ENCODE peak calls at places on chromosomes 6 and 20, in six cellular contexts. One of them, this sample, is unnamed.

GRCh38 chr6:6003334-6004146 is 3.2 kb downstream of the NRN1 start:
- DNase-seq in AG04450: no peak
- DNase-seq in ovary: no peak
- DNase-seq in OCI-LY7: no peak
- DNase-seq in MM.1S: peak; percentile 63
- DNase-seq in RWPE1: no peak
- DNase-seq in this sample: no peak

GRCh38 chr20:2521369-2522305 is 12.9 kb upstream of the ZNF343 start:
- DNase-seq in AG04450: no peak
- DNase-seq in ovary: peak; percentile 41
- DNase-seq in OCI-LY7: peak; percentile 58
- DNase-seq in MM.1S: peak; percentile 55
- DNase-seq in RWPE1: peak; percentile 42
- DNase-seq in this sample: peak; percentile 58

GRCh38 chr6:152748843-152749242 is 1.8 kb upstream of the VIP start:
- DNase-seq in AG04450: no peak
- DNase-seq in ovary: no peak
- DNase-seq in OCI-LY7: peak; percentile 14
- DNase-seq in MM.1S: peak; percentile 11
- DNase-seq in RWPE1: no peak
- DNase-seq in this sample: no peak

GRCh38 chr6:30450908-30451818 is 38.1 kb upstream of the HLA-E start:
- DNase-seq in AG04450: peak; percentile 18
- DNase-seq in ovary: peak; percentile 30
- DNase-seq in OCI-LY7: no peak
- DNase-seq in MM.1S: peak; percentile 96
- DNase-seq in RWPE1: no peak
- DNase-seq in this sample: no peak

GRCh38 chr6:135231469-135231844 is 50.3 kb downstream of the MYB start:
- DNase-seq in AG04450: no peak
- DNase-seq in ovary: no peak
- DNase-seq in OCI-LY7: no peak
- DNase-seq in MM.1S: peak; percentile 45
- DNase-seq in RWPE1: no peak
- DNase-seq in this sample: no peak

GRCh38 chr6:108968325-108968724 is 120.1 kb downstream of the ARMC2 start:
- DNase-seq in AG04450: no peak
- DNase-seq in ovary: no peak
- DNase-seq in OCI-LY7: no peak
- DNase-seq in MM.1S: no peak
- DNase-seq in RWPE1: no peak
- DNase-seq in this sample: no peak

GRCh38 chr6:118752803-118753202 is 101.4 kb upstream of the CEP85L start:
- DNase-seq in AG04450: no peak
- DNase-seq in ovary: peak; percentile 35
- DNase-seq in OCI-LY7: no peak
- DNase-seq in MM.1S: no peak
- DNase-seq in RWPE1: no peak
- DNase-seq in this sample: peak; percentile 48

GRCh38 chr6:101486124-101486523 is 92.6 kb downstream of the GRIK2 start:
- DNase-seq in AG04450: no peak
- DNase-seq in ovary: no peak
- DNase-seq in OCI-LY7: no peak
- DNase-seq in MM.1S: no peak
- DNase-seq in RWPE1: no peak
- DNase-seq in this sample: no peak

GRCh38 chr20:10618611-10619245 is 55.1 kb downstream of the JAG1 start:
- DNase-seq in AG04450: no peak
- DNase-seq in ovary: no peak
- DNase-seq in OCI-LY7: no peak
- DNase-seq in MM.1S: no peak
- DNase-seq in RWPE1: no peak
- DNase-seq in this sample: no peak

GRCh38 chr20:52379723-52380336 is 188.3 kb upstream of the ZFP64 start:
- DNase-seq in AG04450: no peak
- DNase-seq in ovary: peak; percentile 16
- DNase-seq in OCI-LY7: peak; percentile 11
- DNase-seq in MM.1S: peak; percentile 35
- DNase-seq in RWPE1: peak; percentile 58
- DNase-seq in this sample: peak; percentile 57

GRCh38 chr20:50953821-50954220 is 4.5 kb downstream of the DPM1 start:
- DNase-seq in AG04450: no peak
- DNase-seq in ovary: no peak
- DNase-seq in OCI-LY7: no peak
- DNase-seq in MM.1S: no peak
- DNase-seq in RWPE1: no peak
- DNase-seq in this sample: no peak

GRCh38 chr20:63117661-63118302 is 98.1 kb downstream of the YTHDF1 start:
- DNase-seq in AG04450: no peak
- DNase-seq in ovary: no peak
- DNase-seq in OCI-LY7: no peak
- DNase-seq in MM.1S: no peak
- DNase-seq in RWPE1: no peak
- DNase-seq in this sample: no peak

GRCh38 chr20:1894471-1894950 is 696 bp upstream of the SIRPA start:
- DNase-seq in AG04450: no peak
- DNase-seq in ovary: peak; percentile 77
- DNase-seq in OCI-LY7: no peak
- DNase-seq in MM.1S: peak; percentile 58
- DNase-seq in RWPE1: peak; percentile 72
- DNase-seq in this sample: peak; percentile 56

GRCh38 chr20:37233471-37234253 is 28.0 kb downstream of the GHRH start:
- DNase-seq in AG04450: no peak
- DNase-seq in ovary: no peak
- DNase-seq in OCI-LY7: no peak
- DNase-seq in MM.1S: no peak
- DNase-seq in RWPE1: no peak
- DNase-seq in this sample: no peak

GRCh38 chr6:118215269-118215668 is 308.2 kb downstream of the SLC35F1 start:
- DNase-seq in AG04450: no peak
- DNase-seq in ovary: no peak
- DNase-seq in OCI-LY7: no peak
- DNase-seq in MM.1S: no peak
- DNase-seq in RWPE1: no peak
- DNase-seq in this sample: no peak

GRCh38 chr6:96760153-96760687 is 77.1 kb downstream of the GPR63 start:
- DNase-seq in AG04450: no peak
- DNase-seq in ovary: no peak
- DNase-seq in OCI-LY7: peak; percentile 4
- DNase-seq in MM.1S: no peak
- DNase-seq in RWPE1: no peak
- DNase-seq in this sample: no peak

GRCh38 chr6:131159578-131159977 is 24.3 kb downstream of the AKAP7 start:
- DNase-seq in AG04450: peak; percentile 41
- DNase-seq in ovary: no peak
- DNase-seq in OCI-LY7: no peak
- DNase-seq in MM.1S: no peak
- DNase-seq in RWPE1: peak; percentile 23
- DNase-seq in this sample: no peak

GRCh38 chr6:129845696-129846095 is 15.4 kb downstream of the TMEM244 start:
- DNase-seq in AG04450: no peak
- DNase-seq in ovary: no peak
- DNase-seq in OCI-LY7: no peak
- DNase-seq in MM.1S: no peak
- DNase-seq in RWPE1: no peak
- DNase-seq in this sample: no peak

GRCh38 chr20:3661060-3661820 is 2.0 kb downstream of the GFRA4 start:
- DNase-seq in AG04450: no peak
- DNase-seq in ovary: no peak
- DNase-seq in OCI-LY7: no peak
- DNase-seq in MM.1S: no peak
- DNase-seq in RWPE1: no peak
- DNase-seq in this sample: no peak

GRCh38 chr6:41546866-41547798 is 951 bp downstream of the FOXP4 start:
- DNase-seq in AG04450: no peak
- DNase-seq in ovary: peak; percentile 57
- DNase-seq in OCI-LY7: peak; percentile 58
- DNase-seq in MM.1S: peak; percentile 33
- DNase-seq in RWPE1: peak; percentile 19
- DNase-seq in this sample: peak; percentile 32

GRCh38 chr6:158631678-158632537 is 12.6 kb downstream of the DYNLT1 start:
- DNase-seq in AG04450: peak; percentile 74
- DNase-seq in ovary: peak; percentile 50
- DNase-seq in OCI-LY7: no peak
- DNase-seq in MM.1S: no peak
- DNase-seq in RWPE1: no peak
- DNase-seq in this sample: peak; percentile 80

GRCh38 chr6:134161036-134161435 is 108.6 kb upstream of the SLC2A12 start:
- DNase-seq in AG04450: no peak
- DNase-seq in ovary: no peak
- DNase-seq in OCI-LY7: no peak
- DNase-seq in MM.1S: no peak
- DNase-seq in RWPE1: peak; percentile 62
- DNase-seq in this sample: no peak

GRCh38 chr6:46677314-46677654 is 10.4 kb upstream of the TDRD6 start:
- DNase-seq in AG04450: no peak
- DNase-seq in ovary: no peak
- DNase-seq in OCI-LY7: peak; percentile 42
- DNase-seq in MM.1S: no peak
- DNase-seq in RWPE1: peak; percentile 9
- DNase-seq in this sample: no peak

GRCh38 chr6:18244251-18244650 is 20.1 kb downstream of the DEK start:
- DNase-seq in AG04450: no peak
- DNase-seq in ovary: no peak
- DNase-seq in OCI-LY7: no peak
- DNase-seq in MM.1S: no peak
- DNase-seq in RWPE1: no peak
- DNase-seq in this sample: no peak

GRCh38 chr6:18242062-18242851 is 22.1 kb downstream of the DEK start:
- DNase-seq in AG04450: peak; percentile 56
- DNase-seq in ovary: no peak
- DNase-seq in OCI-LY7: no peak
- DNase-seq in MM.1S: no peak
- DNase-seq in RWPE1: peak; percentile 62
- DNase-seq in this sample: no peak

GRCh38 chr6:18241208-18241836 is 23.0 kb downstream of the DEK start:
- DNase-seq in AG04450: no peak
- DNase-seq in ovary: no peak
- DNase-seq in OCI-LY7: no peak
- DNase-seq in MM.1S: no peak
- DNase-seq in RWPE1: no peak
- DNase-seq in this sample: no peak

GRCh38 chr6:18245079-18245478 is 19.3 kb downstream of the DEK start:
- DNase-seq in AG04450: no peak
- DNase-seq in ovary: no peak
- DNase-seq in OCI-LY7: no peak
- DNase-seq in MM.1S: no peak
- DNase-seq in RWPE1: no peak
- DNase-seq in this sample: no peak

GRCh38 chr6:18243302-18243893 is 20.9 kb downstream of the DEK start:
- DNase-seq in AG04450: no peak
- DNase-seq in ovary: no peak
- DNase-seq in OCI-LY7: no peak
- DNase-seq in MM.1S: no peak
- DNase-seq in RWPE1: no peak
- DNase-seq in this sample: no peak
- H3K27ac ChIP-seq in AG04450: no peak overlapping the region
- H3K27ac ChIP-seq in ovary: no peak overlapping the region
- H3K27ac ChIP-seq in OCI-LY7: no peak overlapping the region
- H3K27ac ChIP-seq in MM.1S: no peak overlapping the region
- H3K27ac ChIP-seq in RWPE1: no peak overlapping the region
- H3K27ac ChIP-seq in this sample: no peak overlapping the region

DNA sequence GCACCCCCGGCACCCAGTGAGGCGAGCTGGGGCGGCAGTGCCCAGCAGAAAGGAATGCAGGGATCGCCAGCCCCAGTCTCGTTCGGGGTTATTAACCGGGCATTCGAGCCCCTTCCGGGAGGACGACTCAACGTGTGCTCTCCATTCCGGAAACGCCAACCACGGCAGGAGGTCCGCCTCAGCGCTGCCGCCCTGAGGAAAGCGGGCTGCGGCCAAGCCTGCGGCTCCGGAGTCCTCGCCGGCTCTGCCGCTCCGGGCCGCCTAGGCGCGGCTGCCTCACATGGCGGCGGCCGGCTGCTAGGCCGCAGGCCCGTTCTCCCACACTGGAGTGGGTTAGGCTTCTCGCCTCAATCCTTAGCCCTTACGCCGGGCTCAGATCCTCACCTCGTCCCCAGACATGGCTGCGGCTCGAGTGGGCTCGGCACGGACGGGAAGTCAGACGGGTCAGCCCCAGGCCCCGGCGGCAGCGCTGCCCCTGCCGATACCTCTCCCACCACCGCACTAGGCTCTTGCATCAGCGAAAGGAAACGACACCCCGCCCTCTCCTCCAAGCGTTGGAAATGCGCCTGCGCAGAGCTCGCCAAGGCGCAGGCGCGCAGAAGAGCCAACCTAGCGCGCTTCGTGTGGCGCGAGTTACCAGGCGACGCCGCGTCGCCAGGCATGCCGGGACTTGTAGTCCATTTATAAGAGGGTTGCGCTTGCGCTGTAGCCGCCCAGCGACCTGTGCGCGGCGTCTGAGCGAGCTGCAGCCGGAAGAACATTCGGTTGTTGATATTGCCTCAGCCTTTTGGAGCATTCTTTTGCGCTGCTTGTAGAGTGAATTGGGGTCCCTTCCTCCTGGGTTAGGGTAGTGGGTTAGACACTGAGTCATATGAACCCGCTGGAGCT is at the start of gene EIF2S2:
- DNase-seq in AG04450: peak; percentile 99
- DNase-seq in ovary: peak; percentile 98
- DNase-seq in OCI-LY7: peak; percentile 100
- DNase-seq in MM.1S: peak; percentile 99
- DNase-seq in RWPE1: peak; percentile 99
- DNase-seq in this sample: peak; percentile 97
- H3K27ac ChIP-seq in AG04450: peak within 1 kb of the TSS; percentile 96
- H3K27ac ChIP-seq in ovary: peak within 1 kb of the TSS; percentile 91
- H3K27ac ChIP-seq in OCI-LY7: peak within 1 kb of the TSS; percentile 81
- H3K27ac ChIP-seq in MM.1S: peak within 1 kb of the TSS; percentile 89
- H3K27ac ChIP-seq in RWPE1: peak within 1 kb of the TSS; percentile 93
- H3K27ac ChIP-seq in this sample: peak within 1 kb of the TSS; percentile 95

GRCh38 chr6:105603779-105604592 is 201.1 kb upstream of the PREP start:
- DNase-seq in AG04450: no peak
- DNase-seq in ovary: no peak
- DNase-seq in OCI-LY7: no peak
- DNase-seq in MM.1S: no peak
- DNase-seq in RWPE1: no peak
- DNase-seq in this sample: peak; percentile 33

GRCh38 chr6:105598264-105598663 is 195.4 kb upstream of the PREP start:
- DNase-seq in AG04450: no peak
- DNase-seq in ovary: no peak
- DNase-seq in OCI-LY7: no peak
- DNase-seq in MM.1S: peak; percentile 31
- DNase-seq in RWPE1: no peak
- DNase-seq in this sample: no peak

GRCh38 chr6:105600342-105601293 is 197.7 kb upstream of the PREP start:
- DNase-seq in AG04450: peak; percentile 44
- DNase-seq in ovary: no peak
- DNase-seq in OCI-LY7: no peak
- DNase-seq in MM.1S: no peak
- DNase-seq in RWPE1: peak; percentile 66
- DNase-seq in this sample: no peak

GRCh38 chr6:105604593-105604905 is 201.7 kb upstream of the PREP start:
- DNase-seq in AG04450: no peak
- DNase-seq in ovary: no peak
- DNase-seq in OCI-LY7: no peak
- DNase-seq in MM.1S: peak; percentile 40
- DNase-seq in RWPE1: no peak
- DNase-seq in this sample: no peak

GRCh38 chr6:105601541-105602174 is 198.8 kb upstream of the PREP start:
- DNase-seq in AG04450: peak; percentile 97
- DNase-seq in ovary: no peak
- DNase-seq in OCI-LY7: peak; percentile 35
- DNase-seq in MM.1S: peak; percentile 75
- DNase-seq in RWPE1: peak; percentile 75
- DNase-seq in this sample: peak; percentile 68
- H3K27ac ChIP-seq in AG04450: peak overlapping the region; percentile 91
- H3K27ac ChIP-seq in ovary: no peak overlapping the region
- H3K27ac ChIP-seq in OCI-LY7: no peak overlapping the region
- H3K27ac ChIP-seq in MM.1S: peak overlapping the region; percentile 90
- H3K27ac ChIP-seq in RWPE1: peak overlapping the region; percentile 99
- H3K27ac ChIP-seq in this sample: no peak overlapping the region

GRCh38 chr6:7315684-7316366 is 2.8 kb upstream of the SSR1 start:
- DNase-seq in AG04450: no peak
- DNase-seq in ovary: no peak
- DNase-seq in OCI-LY7: no peak
- DNase-seq in MM.1S: no peak
- DNase-seq in RWPE1: no peak
- DNase-seq in this sample: peak; percentile 69
- H3K27ac ChIP-seq in AG04450: no peak overlapping the region
- H3K27ac ChIP-seq in ovary: no peak overlapping the region
- H3K27ac ChIP-seq in OCI-LY7: no peak overlapping the region
- H3K27ac ChIP-seq in MM.1S: no peak overlapping the region
- H3K27ac ChIP-seq in RWPE1: no peak overlapping the region
- H3K27ac ChIP-seq in this sample: no peak overlapping the region